ENCODE peak calls at places on chromosomes 1 and 21, in eight cellular contexts. F, Y, G, J, X, O, W and E are unnamed samples.
A peak's percentile ranks its signal among the peaks of the same experiment; 100 is the strongest.

GRCh38 chr1:33050221-33051076 is 13.8 kb upstream of the AK2 start:
- DNase-seq in F (no peak), Y (no peak), G (no peak), J (no peak), X (no peak), O (no peak), W (no peak), E (no peak)

GRCh38 chr1:28249013-28249870 is 10.1 kb upstream of the SESN2 start:
- DNase-seq in F (peak; percentile 90), Y (peak; percentile 83), G (peak; percentile 86), J (peak; percentile 84), X (peak; percentile 73), O (peak; percentile 61), W (no peak), E (no peak)

GRCh38 chr1:97451422-97451821 is 469.4 kb downstream of the DPYD start:
- DNase-seq in F (no peak), Y (no peak), G (no peak), J (no peak), X (no peak), O (no peak), W (no peak), E (no peak)

GRCh38 chr21:45166931-45167330 is 92.6 kb downstream of the ADARB1 start:
- DNase-seq in F (no peak), Y (no peak), G (no peak), J (no peak), X (no peak), O (no peak), W (no peak), E (no peak)

GRCh38 chr1:64186138-64186897 is 17.1 kb upstream of the UBE2U start:
- DNase-seq in F (peak; percentile 78), Y (peak; percentile 67), G (peak; percentile 93), J (no peak), X (peak; percentile 53), O (no peak), W (no peak), E (no peak)

GRCh38 chr1:94282143-94282711 is 44.8 kb upstream of the ARHGAP29 start:
- DNase-seq in F (no peak), Y (no peak), G (no peak), J (no peak), X (no peak), O (no peak), W (no peak), E (no peak)

GRCh38 chr1:32953495-32953894 is 11.1 kb downstream of the RNF19B start:
- DNase-seq in F (no peak), Y (no peak), G (no peak), J (no peak), X (no peak), O (no peak), W (no peak), E (no peak)

GRCh38 chr1:89081005-89081404 is 16.0 kb upstream of the GBP1 start:
- DNase-seq in F (no peak), Y (no peak), G (no peak), J (no peak), X (no peak), O (no peak), W (no peak), E (no peak)

GRCh38 chr1:59089922-59090457 is 206.9 kb upstream of the FGGY start:
- DNase-seq in F (no peak), Y (no peak), G (no peak), J (no peak), X (no peak), O (no peak), W (no peak), E (no peak)

GRCh38 chr1:116881879-116882520 is 27.7 kb upstream of the PTGFRN start:
- DNase-seq in F (no peak), Y (peak; percentile 55), G (peak; percentile 49), J (peak; percentile 70), X (peak; percentile 68), O (no peak), W (peak; percentile 78), E (peak; percentile 30)

GRCh38 chr1:213231795-213232231 is 180.8 kb downstream of the RPS6KC1 start:
- DNase-seq in F (no peak), Y (no peak), G (no peak), J (no peak), X (no peak), O (no peak), W (peak; percentile 69), E (no peak)

GRCh38 chr21:46392921-46393320 is 65.8 kb upstream of the DIP2A start:
- DNase-seq in F (no peak), Y (peak; percentile 39), G (no peak), J (no peak), X (peak; percentile 74), O (peak; percentile 37), W (no peak), E (peak; percentile 86)

GRCh38 chr1:153308540-153308939 is 4.2 kb downstream of the PGLYRP3 start:
- DNase-seq in F (no peak), Y (no peak), G (no peak), J (peak; percentile 3), X (no peak), O (no peak), W (no peak), E (no peak)

GRCh38 chr1:218259800-218260199 is 25.3 kb upstream of the RRP15 start:
- DNase-seq in F (no peak), Y (no peak), G (no peak), J (no peak), X (no peak), O (no peak), W (no peak), E (no peak)

GRCh38 chr21:44052071-44052829 is 40.1 kb downstream of the TRAPPC10 start:
- DNase-seq in F (no peak), Y (no peak), G (peak; percentile 6), J (peak; percentile 49), X (no peak), O (no peak), W (no peak), E (no peak)

GRCh38 chr1:63813829-63814277 is 40.0 kb downstream of the ROR1 start:
- DNase-seq in F (no peak), Y (no peak), G (no peak), J (no peak), X (no peak), O (no peak), W (no peak), E (peak; percentile 31)

GRCh38 chr21:21165063-21165645 is 166.9 kb downstream of the NCAM2 start:
- DNase-seq in F (no peak), Y (no peak), G (no peak), J (no peak), X (peak; percentile 43), O (no peak), W (no peak), E (no peak)

GRCh38 chr1:177249231-177249630 is 78.5 kb downstream of the BRINP2 start:
- DNase-seq in F (no peak), Y (no peak), G (no peak), J (no peak), X (no peak), O (no peak), W (no peak), E (no peak)

GRCh38 chr1:177248258-177248657 is 77.5 kb downstream of the BRINP2 start:
- DNase-seq in F (no peak), Y (no peak), G (no peak), J (no peak), X (no peak), O (no peak), W (no peak), E (no peak)

GRCh38 chr1:177246710-177247588 is 76.2 kb downstream of the BRINP2 start:
- DNase-seq in F (no peak), Y (no peak), G (no peak), J (no peak), X (no peak), O (no peak), W (no peak), E (no peak)

GRCh38 chr1:177243773-177244172 is 73.0 kb downstream of the BRINP2 start:
- DNase-seq in F (no peak), Y (no peak), G (no peak), J (no peak), X (no peak), O (no peak), W (no peak), E (no peak)

DNA sequence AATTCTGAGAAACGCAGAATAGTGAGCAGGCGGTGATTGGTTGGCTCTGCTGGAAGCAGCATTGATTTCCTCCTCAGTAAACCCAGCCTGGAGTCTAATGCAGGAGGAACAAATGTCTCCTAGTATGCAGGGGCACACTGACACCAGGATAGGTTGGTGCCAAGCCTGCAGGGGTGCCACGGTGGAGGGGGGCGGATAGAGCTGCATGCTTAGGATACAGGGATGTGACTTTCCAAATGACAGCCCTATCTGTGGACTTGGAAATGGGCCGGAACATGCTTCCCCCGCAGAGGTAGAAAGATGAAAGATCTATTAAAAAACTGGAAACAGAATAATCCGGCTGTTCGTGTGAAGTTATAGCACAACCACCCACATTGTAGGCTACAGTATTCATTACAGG is 77.0 kb downstream of the BRINP2 start:
- DNase-seq in F (no peak), Y (no peak), G (no peak), J (no peak), X (no peak), O (no peak), W (no peak), E (no peak)
- H3K27ac ChIP-seq in F (no peak overlapping the region), Y (no peak overlapping the region), G (no peak overlapping the region), J (peak overlapping the region; percentile 61), X (no peak overlapping the region), O (no peak overlapping the region), W (no peak overlapping the region), E (no peak overlapping the region)

GRCh38 chr21:42406201-42406601 is 2.5 kb downstream of the UBASH3A start:
- DNase-seq in F (peak; percentile 39), Y (no peak), G (no peak), J (no peak), X (no peak), O (no peak), W (no peak), E (no peak)
- H3K27me3 ChIP-seq in F (no peaks in the 10 kb centered on the region), Y (peaks cover 5% of the 10 kb centered on the region), G (no peaks in the 10 kb centered on the region), J (peaks cover 13% of the 10 kb centered on the region), X (no peaks in the 10 kb centered on the region), O (no peaks in the 10 kb centered on the region), W (no peaks in the 10 kb centered on the region), E (no peaks in the 10 kb centered on the region)

GRCh38 chr1:98949166-98949565 is 55.5 kb downstream of the PLPPR5 start:
- DNase-seq in F (no peak), Y (no peak), G (no peak), J (no peak), X (no peak), O (no peak), W (no peak), E (no peak)

GRCh38 chr1:98949606-98950005 is 55.1 kb downstream of the PLPPR5 start:
- DNase-seq in F (no peak), Y (no peak), G (no peak), J (no peak), X (no peak), O (no peak), W (no peak), E (no peak)

DNA sequence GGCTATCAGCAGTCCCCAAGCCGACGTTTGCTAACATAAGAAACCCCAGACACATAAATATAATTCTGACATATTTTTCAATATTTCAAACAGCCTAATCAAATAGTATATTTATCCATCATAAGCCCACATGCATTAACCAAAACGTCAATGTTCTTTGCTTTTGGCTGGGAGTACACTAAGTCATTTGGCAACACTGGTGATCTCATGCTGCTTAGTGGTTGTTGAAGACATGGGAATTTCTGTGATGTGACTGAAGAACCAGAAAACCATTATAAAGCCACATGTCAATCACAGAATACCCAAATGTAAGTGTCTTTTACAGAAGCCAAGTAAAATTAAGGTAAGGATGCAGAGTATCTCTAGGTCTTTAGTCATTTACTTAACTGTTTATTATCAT is 57.6 kb downstream of the PLPPR5 start:
- DNase-seq in F (no peak), Y (no peak), G (no peak), J (no peak), X (no peak), O (no peak), W (no peak), E (no peak)
- H3K27ac ChIP-seq in F (no peak overlapping the region), Y (no peak overlapping the region), G (no peak overlapping the region), J (no peak overlapping the region), X (no peak overlapping the region), O (no peak overlapping the region), W (no peak overlapping the region), E (no peak overlapping the region)

GRCh38 chr1:156368889-156369684 is at the start of gene RHBG:
- DNase-seq in F (peak; percentile 87), Y (peak; percentile 79), G (peak; percentile 94), J (no peak), X (peak; percentile 72), O (peak; percentile 29), W (peak; percentile 84), E (peak; percentile 70)
- H3K27me3 ChIP-seq in F (peaks cover 24% of the 10 kb centered on the region), Y (peaks cover 32% of the 10 kb centered on the region), G (no peaks in the 10 kb centered on the region), J (peaks cover 81% of the 10 kb centered on the region), X (no peaks in the 10 kb centered on the region), O (no peaks in the 10 kb centered on the region), W (no peaks in the 10 kb centered on the region), E (no peaks in the 10 kb centered on the region)